ENCODE peak calls at places on chromosomes 16 and 17, in five cellular contexts. R is A549, K is GM12892, M is prostate gland, Q is tibial nerve. U is an unnamed sample.

GRCh38 chr16:1447965-1448364 is 3.6 kb upstream of the CCDC154 start:
- DNase-seq in Q (no peak), K (no peak), R (no peak), M (no peak), U (no peak)

GRCh38 chr16:84905965-84906460 is 86.2 kb downstream of the CRISPLD2 start:
- DNase-seq in Q (no peak), K (no peak), M (no peak), R (no peak), U (no peak)

GRCh38 chr16:52928955-52929354 is 123.7 kb downstream of the CHD9NB start:
- DNase-seq in Q (no peak), K (no peak), M (no peak), R (no peak), U (no peak)

GRCh38 chr17:3602499-3602898 is 6.7 kb downstream of the TRPV1 start:
- DNase-seq in Q (no peak), M (no peak), R (peak; percentile 48), K (no peak), U (peak; percentile 76)

GRCh38 chr17:41634639-41635038 is 10.3 kb upstream of the KRT17 start:
- DNase-seq in Q (no peak), R (no peak), K (no peak), M (no peak), U (no peak)

GRCh38 chr17:64150237-64151015 is 20.5 kb upstream of the ERN1 start:
- DNase-seq in Q (peak; percentile 40), M (no peak), R (no peak), K (no peak), U (no peak)

GRCh38 chr17:12922120-12922519 is 95.7 kb downstream of the ELAC2 start:
- DNase-seq in Q (no peak), K (no peak), M (no peak), R (no peak), U (no peak)

GRCh38 chr17:77555741-77556291 is 402.7 kb upstream of the TNRC6C start:
- DNase-seq in M (no peak), Q (peak; percentile 27), K (no peak), R (no peak), U (no peak)

GRCh38 chr17:61247438-61247837 is 152.2 kb upstream of the TBX2 start:
- DNase-seq in Q (peak; percentile 61), M (no peak), R (no peak), K (no peak), U (no peak)

GRCh38 chr16:26665166-26665939 is 401.4 kb upstream of the C16orf82 start:
- DNase-seq in Q (no peak), R (no peak), M (no peak), K (no peak), U (no peak)

GRCh38 chr17:76032073-76032779 is 5.1 kb upstream of the EVPL start:
- DNase-seq in Q (no peak), R (no peak), K (no peak), M (no peak), U (no peak)

GRCh38 chr17:59830007-59830630 is 62.6 kb downstream of the TUBD1 start:
- DNase-seq in M (no peak), Q (no peak), R (no peak), K (no peak), U (peak; percentile 48)

GRCh38 chr17:41965694-41966375 is 760 bp upstream of the CNP start:
- DNase-seq in K (peak; percentile 62), R (peak; percentile 74), M (peak; percentile 91), Q (no peak), U (peak; percentile 63)

GRCh38 chr16:31072540-31073072 is 1.4 kb downstream of the ZNF668 start:
- DNase-seq in K (no peak), Q (no peak), R (peak; percentile 46), M (no peak), U (peak; percentile 65)

GRCh38 chr16:83813818-83814653 is 6.3 kb downstream of the HSBP1 start:
- DNase-seq in K (no peak), M (no peak), Q (peak; percentile 36), R (peak; percentile 34), U (no peak)

GRCh38 chr16:58018803-58019202 is 6.8 kb upstream of the MMP15 start:
- DNase-seq in Q (no peak), R (no peak), M (no peak), K (no peak), U (no peak)

GRCh38 chr17:41565338-41565737 is 6.5 kb downstream of the KRT9 start:
- DNase-seq in Q (no peak), R (no peak), K (no peak), M (no peak), U (no peak)

GRCh38 chr16:89472711-89473075 is 17.7 kb downstream of the ANKRD11 start:
- DNase-seq in M (no peak), R (no peak), K (no peak), Q (no peak), U (no peak)

GRCh38 chr16:48479319-48479718 is 94.1 kb upstream of the SIAH1 start:
- DNase-seq in Q (no peak), R (no peak), K (no peak), M (no peak), U (no peak)

GRCh38 chr17:61284174-61284573 is 115.5 kb upstream of the TBX2 start:
- DNase-seq in R (no peak), Q (no peak), K (no peak), M (no peak), U (no peak)

GRCh38 chr17:82105882-82106696 is 8.1 kb upstream of the FASN start:
- DNase-seq in Q (no peak), R (peak; percentile 88), K (peak; percentile 96), M (peak; percentile 91), U (peak; percentile 84)

GRCh38 chr17:57443781-57444180 is 187.5 kb downstream of the MSI2 start:
- DNase-seq in R (no peak), Q (no peak), M (no peak), K (no peak), U (no peak)

GRCh38 chr17:83064021-83064731 is 15.2 kb upstream of the METRNL start:
- DNase-seq in K (no peak), M (no peak), Q (no peak), R (no peak), U (no peak)

GRCh38 chr16:85261205-85261604 is 148.9 kb upstream of the CIBAR2 start:
- DNase-seq in R (no peak), K (no peak), Q (no peak), M (no peak), U (no peak)

GRCh38 chr16:75113046-75113491 is 3.5 kb downstream of the LDHD start:
- DNase-seq in Q (no peak), K (no peak), M (no peak), R (no peak), U (peak; percentile 54)

GRCh38 chr16:2852731-2853507 is 5.1 kb downstream of the PRSS22 start:
- DNase-seq in M (no peak), K (no peak), Q (no peak), R (no peak), U (no peak)

GRCh38 chr17:58306131-58306951 is 22.3 kb downstream of the TSPOAP1 start:
- DNase-seq in R (no peak), Q (no peak), K (no peak), M (no peak), U (no peak)

GRCh38 chr16:31067342-31067741 is 6.7 kb downstream of the ZNF668 start:
- DNase-seq in M (no peak), Q (no peak), R (no peak), K (no peak), U (no peak)

GRCh38 chr17:65527857-65528591 is 33.4 kb downstream of the AXIN2 start:
- DNase-seq in M (no peak), K (no peak), R (no peak), Q (no peak), U (no peak)

GRCh38 chr17:75703591-75703990 is 17.7 kb upstream of the ITGB4 start:
- DNase-seq in M (no peak), Q (no peak), R (no peak), K (no peak), U (no peak)

GRCh38 chr17:75498019-75498725 is 17.2 kb downstream of the CASKIN2 start:
- DNase-seq in Q (no peak), R (no peak), M (no peak), K (no peak), U (no peak)

DNA sequence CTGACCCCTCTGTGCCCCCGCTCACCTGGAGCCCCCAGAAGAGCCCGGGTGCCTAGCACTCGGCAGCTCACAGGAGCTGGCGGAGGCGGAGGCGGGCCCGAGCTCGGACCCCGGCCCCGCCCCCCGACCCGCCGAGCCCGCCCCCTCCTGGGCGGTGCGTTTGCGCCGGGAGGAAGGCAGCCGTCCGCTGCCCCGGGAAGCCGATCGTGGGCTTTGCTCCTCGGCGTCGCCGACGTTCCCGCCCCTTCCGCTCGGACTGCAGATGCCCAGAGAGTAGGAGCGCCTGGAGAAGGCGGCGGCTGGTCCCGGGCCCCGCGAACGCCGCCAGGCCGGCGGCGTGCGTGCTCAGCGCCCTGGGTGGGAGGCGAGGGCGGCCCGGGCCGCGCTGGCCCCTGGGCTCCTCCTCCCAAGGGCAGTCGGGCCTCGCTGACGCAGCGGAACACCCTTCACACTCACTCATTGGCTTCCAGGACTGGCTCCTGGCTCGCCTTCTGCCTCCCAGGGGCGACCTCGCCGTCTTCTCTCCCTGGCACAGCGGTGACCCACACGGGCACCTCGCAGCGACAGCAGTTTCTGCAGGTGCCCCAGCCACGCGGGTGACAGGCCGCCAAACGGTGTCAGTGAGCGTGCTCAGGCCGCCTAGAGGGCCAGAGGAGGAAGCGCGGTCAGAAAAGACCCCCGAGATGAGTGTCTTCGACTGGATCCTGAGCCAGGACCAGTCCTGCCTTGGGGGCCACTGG is at the start of gene PLSCR3:
- DNase-seq in R (peak; percentile 91), Q (peak; percentile 74), K (peak; percentile 97), M (peak; percentile 80), U (peak; percentile 83)
- TF ChIP-seq POLR2A in R (peak; percentile 93), Q (peak; percentile 83), K (peak; percentile 57), M (peak; percentile 89), U (peak; percentile 88)

GRCh38 chr17:81031571-81032550 is 3.1 kb upstream of the BAIAP2 start:
- DNase-seq in R (no peak), M (no peak), Q (no peak), K (no peak), U (no peak)
- TF ChIP-seq POLR2A in R (no peak), M (no peak), Q (no peak), K (no peak), U (no peak)

DNA sequence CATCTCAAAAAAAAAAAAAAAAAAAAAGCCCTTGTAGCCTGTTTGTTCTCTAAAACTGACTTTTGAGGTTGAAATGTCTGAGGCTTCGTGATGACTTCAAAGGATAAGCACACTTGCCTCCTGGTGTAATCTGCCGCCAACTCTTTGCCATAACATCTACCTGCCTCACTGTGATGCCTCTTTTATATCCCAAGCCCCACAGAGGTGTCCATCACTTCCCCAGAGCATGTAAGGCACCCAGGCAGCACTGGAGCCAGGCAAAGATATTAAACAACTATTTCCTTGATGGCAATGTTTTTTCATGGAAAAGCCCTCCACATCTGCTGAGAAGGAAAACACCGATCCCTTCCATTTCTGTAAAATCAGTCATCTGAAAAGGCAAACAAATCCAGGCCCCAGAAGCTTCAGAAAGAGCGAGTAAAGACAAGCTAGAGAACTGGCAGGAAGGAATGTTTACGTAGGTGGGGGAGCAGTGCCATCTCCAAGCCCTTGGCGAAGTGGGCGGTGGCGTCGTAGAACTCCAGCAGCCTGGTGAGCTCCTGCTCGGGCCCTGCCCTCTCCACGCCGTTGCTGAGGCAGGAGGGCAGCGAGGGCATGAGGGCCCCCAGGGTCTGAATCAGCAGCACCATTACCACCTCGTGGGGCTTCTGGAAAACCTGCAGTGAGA is 28.6 kb downstream of the COG7 start:
- DNase-seq in R (peak; percentile 55), M (peak; percentile 95), Q (no peak), K (no peak), U (no peak)
- TF ChIP-seq POLR2A in R (no peak), M (no peak), Q (no peak), K (no peak), U (no peak)

GRCh38 chr16:78142784-78143183 is 43.3 kb downstream of the WWOX start:
- DNase-seq in Q (no peak), K (no peak), R (no peak), M (no peak), U (no peak)
- TF ChIP-seq POLR2A in Q (no peak), K (no peak), R (no peak), M (no peak), U (no peak)